ENCODE peak calls at places on chromosome 5, in four cellular contexts. One of them, this sample, is unnamed.

GRCh38 chr5:150261231-150261630 is 28.3 kb downstream of the CAMK2A start:
- DNase-seq in HCT116: no peak
- DNase-seq in GM12891: no peak
- DNase-seq in sigmoid colon: no peak
- DNase-seq in this sample: no peak

GRCh38 chr5:80141147-80141671 is 106.1 kb downstream of the THBS4 start:
- DNase-seq in HCT116: no peak
- DNase-seq in GM12891: no peak
- DNase-seq in sigmoid colon: peak
- DNase-seq in this sample: peak

GRCh38 chr5:73299665-73300435 is 126.9 kb downstream of the TMEM174 start:
- DNase-seq in HCT116: no peak
- DNase-seq in GM12891: no peak
- DNase-seq in sigmoid colon: no peak
- DNase-seq in this sample: no peak

GRCh38 chr5:138364576-138364975 is 12.1 kb downstream of the KDM3B start:
- DNase-seq in HCT116: no peak
- DNase-seq in GM12891: no peak
- DNase-seq in sigmoid colon: no peak
- DNase-seq in this sample: no peak

GRCh38 chr5:78974011-78974410 is 11.1 kb downstream of the ARSB start:
- DNase-seq in HCT116: no peak
- DNase-seq in GM12891: no peak
- DNase-seq in sigmoid colon: no peak
- DNase-seq in this sample: no peak

GRCh38 chr5:89308606-89309040 is 425.6 kb upstream of the MEF2C start:
- DNase-seq in HCT116: no peak
- DNase-seq in GM12891: no peak
- DNase-seq in sigmoid colon: no peak
- DNase-seq in this sample: no peak

GRCh38 chr5:152170350-152170749 is 234.7 kb downstream of the NMUR2 start:
- DNase-seq in HCT116: no peak
- DNase-seq in GM12891: no peak
- DNase-seq in sigmoid colon: no peak
- DNase-seq in this sample: no peak

GRCh38 chr5:368162-369084 is 46.9 kb downstream of the AHRR start:
- DNase-seq in HCT116: no peak
- DNase-seq in GM12891: no peak
- DNase-seq in sigmoid colon: no peak
- DNase-seq in this sample: peak

GRCh38 chr5:27450607-27451006 is 412.2 kb upstream of the CDH9 start:
- DNase-seq in HCT116: no peak
- DNase-seq in GM12891: no peak
- DNase-seq in sigmoid colon: no peak
- DNase-seq in this sample: no peak

GRCh38 chr5:23352437-23352836 is 155.0 kb upstream of the PRDM9 start:
- DNase-seq in HCT116: no peak
- DNase-seq in GM12891: no peak
- DNase-seq in sigmoid colon: no peak
- DNase-seq in this sample: no peak

GRCh38 chr5:179819296-179820126 is 1.2 kb upstream of the SQSTM1 start:
- DNase-seq in HCT116: no peak
- DNase-seq in GM12891: no peak
- DNase-seq in sigmoid colon: peak
- DNase-seq in this sample: peak

GRCh38 chr5:169139381-169140125 is 161.4 kb downstream of the SLIT3 start:
- DNase-seq in HCT116: no peak
- DNase-seq in GM12891: no peak
- DNase-seq in sigmoid colon: no peak
- DNase-seq in this sample: no peak

GRCh38 chr5:82772281-82772680 is 304.9 kb downstream of the TMEM167A start:
- DNase-seq in HCT116: no peak
- DNase-seq in GM12891: no peak
- DNase-seq in sigmoid colon: no peak
- DNase-seq in this sample: no peak

GRCh38 chr5:94870496-94871214 is 252.2 kb downstream of the SLF1 start:
- DNase-seq in HCT116: no peak
- DNase-seq in GM12891: no peak
- DNase-seq in sigmoid colon: no peak
- DNase-seq in this sample: no peak

GRCh38 chr5:65066787-65067506 is 298.2 kb downstream of the CWC27 start:
- DNase-seq in HCT116: no peak
- DNase-seq in GM12891: no peak
- DNase-seq in sigmoid colon: no peak
- DNase-seq in this sample: no peak

GRCh38 chr5:79971156-79971555 is 19.9 kb downstream of the MTX3 start:
- DNase-seq in HCT116: no peak
- DNase-seq in GM12891: no peak
- DNase-seq in sigmoid colon: no peak
- DNase-seq in this sample: no peak

GRCh38 chr5:124261133-124261532 is 485.3 kb downstream of the ZNF608 start:
- DNase-seq in HCT116: no peak
- DNase-seq in GM12891: no peak
- DNase-seq in sigmoid colon: no peak
- DNase-seq in this sample: no peak

GRCh38 chr5:65562731-65563701 is at the start of the genes CENPK and PPWD1:
- DNase-seq in HCT116: peak
- DNase-seq in GM12891: peak
- DNase-seq in sigmoid colon: peak
- DNase-seq in this sample: peak

GRCh38 chr5:106380736-106381135 is 1290.0 kb downstream of the EFNA5 start:
- DNase-seq in HCT116: no peak
- DNase-seq in GM12891: no peak
- DNase-seq in sigmoid colon: no peak
- DNase-seq in this sample: no peak

GRCh38 chr5:66542728-66543127 is 53.5 kb upstream of the MAST4 start:
- DNase-seq in HCT116: no peak
- DNase-seq in GM12891: no peak
- DNase-seq in sigmoid colon: no peak
- DNase-seq in this sample: no peak

GRCh38 chr5:79205965-79206364 is 30.0 kb upstream of the JMY start:
- DNase-seq in HCT116: no peak
- DNase-seq in GM12891: no peak
- DNase-seq in sigmoid colon: no peak
- DNase-seq in this sample: no peak

GRCh38 chr5:8813180-8813579 is 732.7 kb downstream of the SEMA5A start:
- DNase-seq in HCT116: no peak
- DNase-seq in GM12891: no peak
- DNase-seq in sigmoid colon: no peak
- DNase-seq in this sample: no peak

GRCh38 chr5:138466058-138466899 is 1.0 kb downstream of the EGR1 start:
- DNase-seq in HCT116: no peak
- DNase-seq in GM12891: no peak
- DNase-seq in sigmoid colon: no peak
- DNase-seq in this sample: peak

GRCh38 chr5:40401281-40401680 is 278.4 kb upstream of the PTGER4 start:
- DNase-seq in HCT116: no peak
- DNase-seq in GM12891: no peak
- DNase-seq in sigmoid colon: no peak
- DNase-seq in this sample: no peak

GRCh38 chr5:35246928-35247644 is 16.8 kb upstream of the PRLR start:
- DNase-seq in HCT116: no peak
- DNase-seq in GM12891: no peak
- DNase-seq in sigmoid colon: no peak
- DNase-seq in this sample: no peak

GRCh38 chr5:143086851-143087637 is 316.4 kb downstream of the NR3C1 start:
- DNase-seq in HCT116: no peak
- DNase-seq in GM12891: no peak
- DNase-seq in sigmoid colon: no peak
- DNase-seq in this sample: no peak

GRCh38 chr5:141634162-141634561 is 2.5 kb downstream of the HDAC3 start:
- DNase-seq in HCT116: no peak
- DNase-seq in GM12891: no peak
- DNase-seq in sigmoid colon: no peak
- DNase-seq in this sample: no peak

GRCh38 chr5:154606675-154607321 is 128.8 kb upstream of the HAND1 start:
- DNase-seq in HCT116: no peak
- DNase-seq in GM12891: no peak
- DNase-seq in sigmoid colon: no peak
- DNase-seq in this sample: no peak

GRCh38 chr5:172919525-172920446 is 39.4 kb upstream of the RPL26L1 start:
- DNase-seq in HCT116: no peak
- DNase-seq in GM12891: no peak
- DNase-seq in sigmoid colon: peak
- DNase-seq in this sample: no peak

GRCh38 chr5:179759961-179760541 is 27.4 kb downstream of the MAML1 start:
- DNase-seq in HCT116: no peak
- DNase-seq in GM12891: no peak
- DNase-seq in sigmoid colon: no peak
- DNase-seq in this sample: peak

DNA sequence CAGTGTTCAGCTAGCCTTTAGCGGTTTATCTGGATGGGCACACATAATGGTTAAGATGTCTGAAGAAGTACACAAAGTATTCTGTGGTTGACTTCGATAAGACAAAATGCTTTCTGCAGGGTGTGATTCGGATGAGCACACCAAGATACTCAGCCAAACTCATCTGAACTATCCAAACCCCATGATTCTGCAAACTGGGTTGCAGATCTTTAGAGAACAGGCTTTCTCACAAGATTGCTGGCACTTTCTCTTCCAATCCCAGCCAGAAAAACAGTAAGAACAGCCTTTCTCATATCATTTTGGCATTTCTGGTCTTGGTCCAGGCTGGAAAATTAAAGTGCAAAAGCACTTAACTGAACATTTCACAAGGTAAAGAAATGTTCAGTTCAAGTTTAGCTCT is 269.2 kb downstream of the NR2F1-AS1 start:
- DNase-seq in HCT116: no peak
- DNase-seq in GM12891: no peak
- DNase-seq in sigmoid colon: no peak
- DNase-seq in this sample: no peak
- TF ChIP-seq POLR2AphosphoS5 in HCT116: no peak
- TF ChIP-seq POLR2AphosphoS5 in GM12891: no peak
- TF ChIP-seq POLR2AphosphoS5 in sigmoid colon: no peak
- TF ChIP-seq POLR2AphosphoS5 in this sample: no peak

DNA sequence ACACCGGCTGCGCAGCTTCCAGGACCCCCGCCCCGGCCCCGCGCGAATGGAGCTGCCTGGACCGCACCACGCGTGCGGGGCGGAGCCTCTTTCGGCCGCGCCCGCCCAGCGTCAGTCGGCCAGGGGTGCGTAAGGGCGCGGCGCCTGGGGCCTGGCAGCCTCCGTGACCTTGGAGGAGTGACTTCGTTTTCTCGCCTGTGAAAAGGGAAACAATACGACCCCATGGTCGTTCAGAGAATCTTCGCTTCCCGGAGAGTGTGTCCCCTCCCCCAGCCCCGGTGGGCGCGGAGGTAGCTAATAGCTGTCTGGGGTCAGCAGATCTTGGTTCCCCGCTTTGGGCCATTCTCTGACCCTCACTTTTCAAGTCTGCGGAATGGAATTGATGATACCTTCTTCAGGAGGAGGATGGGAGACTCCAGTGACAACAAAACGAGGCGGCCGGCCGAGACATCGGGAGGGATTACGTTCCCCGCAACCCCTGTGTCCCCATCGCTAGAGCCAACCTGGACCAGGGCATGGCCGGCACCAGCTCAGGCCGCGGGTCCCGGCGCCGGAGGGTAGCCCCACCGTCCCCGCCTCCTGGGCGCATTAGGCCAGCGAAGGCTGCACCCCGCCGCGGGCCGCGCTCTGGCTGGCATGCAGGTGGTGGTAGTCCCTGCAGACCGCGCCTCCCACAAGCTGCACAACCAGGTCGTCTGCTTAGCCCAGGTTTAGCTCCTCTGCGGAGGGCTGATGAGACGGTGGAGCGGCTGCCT is 5.5 kb upstream of the CDHR2 start:
- DNase-seq in HCT116: no peak
- DNase-seq in GM12891: peak
- DNase-seq in sigmoid colon: peak
- DNase-seq in this sample: peak
- TF ChIP-seq POLR2A in HCT116: peak
- TF ChIP-seq POLR2A in GM12891: no peak
- TF ChIP-seq POLR2A in sigmoid colon: no peak
- TF ChIP-seq POLR2A in this sample: no peak

DNA sequence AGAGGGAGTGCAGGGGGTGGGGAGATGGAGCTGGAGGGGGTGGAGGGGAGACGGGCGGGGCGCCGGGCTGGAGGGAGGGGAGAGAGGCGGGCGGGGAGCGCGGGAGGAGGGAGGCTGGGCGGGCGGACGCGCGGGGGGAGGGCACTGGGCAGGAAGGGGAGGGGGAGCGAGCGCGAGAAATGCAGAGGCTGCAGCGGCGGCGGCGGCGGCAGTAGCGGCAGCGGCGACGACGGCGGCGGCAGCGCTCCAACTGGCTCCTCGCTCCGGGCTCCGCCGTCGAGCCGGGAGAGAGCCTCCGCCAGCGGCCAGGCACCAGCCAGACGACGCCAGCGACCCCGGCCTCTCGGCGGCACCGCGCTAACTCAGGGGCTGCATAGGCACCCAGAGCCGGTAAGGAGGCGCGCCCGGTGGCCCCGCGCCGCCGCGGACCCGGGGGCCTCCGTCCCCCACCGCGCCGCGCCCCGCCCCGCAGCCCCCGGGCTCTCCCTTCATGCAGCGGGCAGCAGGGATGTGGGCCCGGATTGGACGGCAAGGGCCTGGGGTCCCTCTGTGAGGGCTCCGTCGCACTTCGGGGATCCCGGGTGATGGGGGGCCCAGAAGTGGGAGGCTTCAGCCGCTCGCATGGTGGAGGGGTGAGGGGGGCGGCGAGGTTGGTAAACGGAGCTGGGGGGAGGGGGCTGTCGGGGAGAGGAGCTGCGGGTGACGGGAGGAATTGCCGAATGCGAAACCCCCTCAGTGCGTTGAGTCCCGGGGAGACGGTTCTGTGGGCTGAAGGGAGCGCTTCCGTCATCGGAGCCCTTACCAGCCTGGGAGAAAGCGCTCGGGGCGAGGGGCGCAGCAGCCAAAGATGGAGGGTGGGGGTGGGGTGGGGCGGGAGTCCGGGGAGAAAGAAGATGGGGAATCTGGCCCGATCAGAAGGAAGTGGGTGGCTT is at the start of gene BASP1:
- DNase-seq in HCT116: no peak
- DNase-seq in GM12891: peak
- DNase-seq in sigmoid colon: peak
- DNase-seq in this sample: peak
- TF ChIP-seq POLR2AphosphoS5 in HCT116: no peak
- TF ChIP-seq POLR2AphosphoS5 in GM12891: peak
- TF ChIP-seq POLR2AphosphoS5 in sigmoid colon: no peak
- TF ChIP-seq POLR2AphosphoS5 in this sample: peak

DNA sequence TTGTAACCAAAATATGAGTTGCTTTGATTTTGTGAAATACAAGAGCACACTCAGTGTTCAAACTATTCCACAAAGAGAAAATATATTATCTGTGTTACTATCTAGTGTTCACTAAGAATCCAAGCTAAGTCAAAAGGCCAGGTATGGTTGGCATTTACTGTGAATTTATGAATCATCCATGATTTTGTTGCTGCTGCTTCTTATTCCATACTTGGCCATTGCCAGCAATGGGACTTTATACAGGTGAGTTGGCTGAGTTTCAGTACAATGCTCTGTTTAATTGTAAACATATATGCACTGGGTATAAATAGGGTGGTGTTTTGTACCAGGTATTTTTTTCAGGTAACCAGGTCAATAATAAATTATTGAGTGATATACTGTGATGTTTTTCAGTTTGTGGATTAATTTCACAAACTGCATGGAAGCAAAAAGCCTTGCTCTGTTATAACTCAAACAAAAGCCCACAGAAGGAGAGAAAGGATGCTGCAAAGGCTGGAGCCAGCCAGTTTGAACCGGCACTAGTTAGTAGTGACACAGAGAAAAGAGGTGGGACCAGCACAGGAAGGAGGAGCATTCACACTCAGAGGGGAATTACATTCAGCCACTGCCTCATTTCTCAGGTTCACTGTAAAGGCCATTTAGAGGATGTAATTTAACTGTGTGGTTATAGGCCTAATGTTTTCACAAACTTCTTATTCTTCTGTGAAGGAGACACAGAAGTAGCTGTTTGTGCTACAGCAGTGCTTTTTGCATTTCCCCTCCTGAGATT is 381.8 kb downstream of the ADGRV1 start:
- DNase-seq in HCT116: no peak
- DNase-seq in GM12891: no peak
- DNase-seq in sigmoid colon: no peak
- DNase-seq in this sample: no peak
- TF ChIP-seq POLR2A in HCT116: no peak
- TF ChIP-seq POLR2A in GM12891: no peak
- TF ChIP-seq POLR2A in sigmoid colon: no peak
- TF ChIP-seq POLR2A in this sample: no peak